ENCODE peak calls at places on chromosomes 16 and 17, in nine cellular contexts. One of them, this sample, is unnamed.

GRCh38 chr16:30358577-30358936 is 3.4 kb upstream of the CD2BP2 start:
- DNase-seq in astrocyte of the cerebellum: no peak
- DNase-seq in stomach: no peak
- DNase-seq in A549: no peak
- DNase-seq in progenitor cell of endocrine pancreas: no peak
- DNase-seq in EL: no peak
- DNase-seq in adipocyte: no peak
- DNase-seq in activated T-cell treated with anti-CD3 and anti-CD28 coated beads for 1 hour: no peak
- DNase-seq in stimulated activated CD8-positive, alpha-beta memory T cell treated with anti-CD3 and anti-CD28 coated beads, Interleukin-7, amount 100 ng/mL, for 24 hours: no peak
- DNase-seq in this sample: no peak

GRCh38 chr17:2054740-2055493 is at the start of gene HIC1:
- DNase-seq in astrocyte of the cerebellum: no peak
- DNase-seq in stomach: peak
- DNase-seq in A549: peak
- DNase-seq in progenitor cell of endocrine pancreas: peak
- DNase-seq in EL: peak
- DNase-seq in adipocyte: peak
- DNase-seq in activated T-cell treated with anti-CD3 and anti-CD28 coated beads for 1 hour: peak
- DNase-seq in stimulated activated CD8-positive, alpha-beta memory T cell treated with anti-CD3 and anti-CD28 coated beads, Interleukin-7, amount 100 ng/mL, for 24 hours: no peak
- DNase-seq in this sample: peak

GRCh38 chr17:66459811-66460270 is 157.4 kb downstream of the PRKCA start:
- DNase-seq in astrocyte of the cerebellum: peak
- DNase-seq in stomach: peak
- DNase-seq in A549: peak
- DNase-seq in progenitor cell of endocrine pancreas: no peak
- DNase-seq in EL: peak
- DNase-seq in adipocyte: peak
- DNase-seq in activated T-cell treated with anti-CD3 and anti-CD28 coated beads for 1 hour: no peak
- DNase-seq in stimulated activated CD8-positive, alpha-beta memory T cell treated with anti-CD3 and anti-CD28 coated beads, Interleukin-7, amount 100 ng/mL, for 24 hours: no peak
- DNase-seq in this sample: no peak

GRCh38 chr17:46809110-46809571 is 9.4 kb downstream of the WNT3 start:
- DNase-seq in astrocyte of the cerebellum: no peak
- DNase-seq in stomach: no peak
- DNase-seq in A549: no peak
- DNase-seq in progenitor cell of endocrine pancreas: no peak
- DNase-seq in EL: no peak
- DNase-seq in adipocyte: no peak
- DNase-seq in activated T-cell treated with anti-CD3 and anti-CD28 coated beads for 1 hour: no peak
- DNase-seq in stimulated activated CD8-positive, alpha-beta memory T cell treated with anti-CD3 and anti-CD28 coated beads, Interleukin-7, amount 100 ng/mL, for 24 hours: no peak
- DNase-seq in this sample: no peak

GRCh38 chr16:89345663-89346150 is 128.2 kb downstream of the ZNF778 start:
- DNase-seq in astrocyte of the cerebellum: no peak
- DNase-seq in stomach: peak
- DNase-seq in A549: peak
- DNase-seq in progenitor cell of endocrine pancreas: no peak
- DNase-seq in EL: no peak
- DNase-seq in adipocyte: no peak
- DNase-seq in activated T-cell treated with anti-CD3 and anti-CD28 coated beads for 1 hour: no peak
- DNase-seq in stimulated activated CD8-positive, alpha-beta memory T cell treated with anti-CD3 and anti-CD28 coated beads, Interleukin-7, amount 100 ng/mL, for 24 hours: no peak
- DNase-seq in this sample: no peak

GRCh38 chr17:58303981-58304734 is 23.4 kb upstream of the MPO start:
- DNase-seq in astrocyte of the cerebellum: no peak
- DNase-seq in stomach: peak
- DNase-seq in A549: peak
- DNase-seq in progenitor cell of endocrine pancreas: no peak
- DNase-seq in EL: peak
- DNase-seq in adipocyte: peak
- DNase-seq in activated T-cell treated with anti-CD3 and anti-CD28 coated beads for 1 hour: peak
- DNase-seq in stimulated activated CD8-positive, alpha-beta memory T cell treated with anti-CD3 and anti-CD28 coated beads, Interleukin-7, amount 100 ng/mL, for 24 hours: no peak
- DNase-seq in this sample: peak

GRCh38 chr16:82287948-82288347 is 117.9 kb upstream of the MPHOSPH6 start:
- DNase-seq in astrocyte of the cerebellum: no peak
- DNase-seq in stomach: no peak
- DNase-seq in A549: no peak
- DNase-seq in progenitor cell of endocrine pancreas: no peak
- DNase-seq in EL: no peak
- DNase-seq in adipocyte: no peak
- DNase-seq in activated T-cell treated with anti-CD3 and anti-CD28 coated beads for 1 hour: no peak
- DNase-seq in stimulated activated CD8-positive, alpha-beta memory T cell treated with anti-CD3 and anti-CD28 coated beads, Interleukin-7, amount 100 ng/mL, for 24 hours: no peak
- DNase-seq in this sample: no peak

GRCh38 chr17:44122825-44123355 is 551 bp downstream of the HDAC5 start:
- DNase-seq in astrocyte of the cerebellum: no peak
- DNase-seq in stomach: no peak
- DNase-seq in A549: no peak
- DNase-seq in progenitor cell of endocrine pancreas: no peak
- DNase-seq in EL: no peak
- DNase-seq in adipocyte: no peak
- DNase-seq in activated T-cell treated with anti-CD3 and anti-CD28 coated beads for 1 hour: peak
- DNase-seq in stimulated activated CD8-positive, alpha-beta memory T cell treated with anti-CD3 and anti-CD28 coated beads, Interleukin-7, amount 100 ng/mL, for 24 hours: no peak
- DNase-seq in this sample: no peak

GRCh38 chr16:27452569-27453475 is 50.8 kb downstream of the IL21R start:
- DNase-seq in astrocyte of the cerebellum: no peak
- DNase-seq in stomach: no peak
- DNase-seq in A549: no peak
- DNase-seq in progenitor cell of endocrine pancreas: no peak
- DNase-seq in EL: no peak
- DNase-seq in adipocyte: no peak
- DNase-seq in activated T-cell treated with anti-CD3 and anti-CD28 coated beads for 1 hour: no peak
- DNase-seq in stimulated activated CD8-positive, alpha-beta memory T cell treated with anti-CD3 and anti-CD28 coated beads, Interleukin-7, amount 100 ng/mL, for 24 hours: no peak
- DNase-seq in this sample: no peak

GRCh38 chr17:74516561-74516960 is 14.7 kb downstream of the CD300LB start:
- DNase-seq in astrocyte of the cerebellum: no peak
- DNase-seq in stomach: no peak
- DNase-seq in A549: no peak
- DNase-seq in progenitor cell of endocrine pancreas: no peak
- DNase-seq in EL: no peak
- DNase-seq in adipocyte: no peak
- DNase-seq in activated T-cell treated with anti-CD3 and anti-CD28 coated beads for 1 hour: no peak
- DNase-seq in stimulated activated CD8-positive, alpha-beta memory T cell treated with anti-CD3 and anti-CD28 coated beads, Interleukin-7, amount 100 ng/mL, for 24 hours: no peak
- DNase-seq in this sample: no peak

GRCh38 chr17:76071497-76072148 is 694 bp downstream of the SRP68 start:
- DNase-seq in astrocyte of the cerebellum: no peak
- DNase-seq in stomach: no peak
- DNase-seq in A549: no peak
- DNase-seq in progenitor cell of endocrine pancreas: no peak
- DNase-seq in EL: no peak
- DNase-seq in adipocyte: no peak
- DNase-seq in activated T-cell treated with anti-CD3 and anti-CD28 coated beads for 1 hour: no peak
- DNase-seq in stimulated activated CD8-positive, alpha-beta memory T cell treated with anti-CD3 and anti-CD28 coated beads, Interleukin-7, amount 100 ng/mL, for 24 hours: no peak
- DNase-seq in this sample: no peak

GRCh38 chr16:73176577-73177013 is 128.7 kb upstream of the ZFHX3 start:
- DNase-seq in astrocyte of the cerebellum: peak
- DNase-seq in stomach: no peak
- DNase-seq in A549: peak
- DNase-seq in progenitor cell of endocrine pancreas: no peak
- DNase-seq in EL: peak
- DNase-seq in adipocyte: peak
- DNase-seq in activated T-cell treated with anti-CD3 and anti-CD28 coated beads for 1 hour: no peak
- DNase-seq in stimulated activated CD8-positive, alpha-beta memory T cell treated with anti-CD3 and anti-CD28 coated beads, Interleukin-7, amount 100 ng/mL, for 24 hours: no peak
- DNase-seq in this sample: no peak

GRCh38 chr17:19705771-19706770 is 10.3 kb downstream of the SLC47A2 start:
- DNase-seq in astrocyte of the cerebellum: no peak
- DNase-seq in stomach: no peak
- DNase-seq in A549: no peak
- DNase-seq in progenitor cell of endocrine pancreas: no peak
- DNase-seq in EL: no peak
- DNase-seq in adipocyte: no peak
- DNase-seq in activated T-cell treated with anti-CD3 and anti-CD28 coated beads for 1 hour: no peak
- DNase-seq in stimulated activated CD8-positive, alpha-beta memory T cell treated with anti-CD3 and anti-CD28 coated beads, Interleukin-7, amount 100 ng/mL, for 24 hours: no peak
- DNase-seq in this sample: no peak

GRCh38 chr16:84141143-84141670 is 3.8 kb downstream of the HSDL1 start:
- DNase-seq in astrocyte of the cerebellum: no peak
- DNase-seq in stomach: no peak
- DNase-seq in A549: peak
- DNase-seq in progenitor cell of endocrine pancreas: no peak
- DNase-seq in EL: no peak
- DNase-seq in adipocyte: no peak
- DNase-seq in activated T-cell treated with anti-CD3 and anti-CD28 coated beads for 1 hour: no peak
- DNase-seq in stimulated activated CD8-positive, alpha-beta memory T cell treated with anti-CD3 and anti-CD28 coated beads, Interleukin-7, amount 100 ng/mL, for 24 hours: no peak
- DNase-seq in this sample: no peak

GRCh38 chr17:80416260-80416939 is 1.4 kb downstream of the ENDOV start:
- DNase-seq in astrocyte of the cerebellum: no peak
- DNase-seq in stomach: no peak
- DNase-seq in A549: no peak
- DNase-seq in progenitor cell of endocrine pancreas: no peak
- DNase-seq in EL: no peak
- DNase-seq in adipocyte: no peak
- DNase-seq in activated T-cell treated with anti-CD3 and anti-CD28 coated beads for 1 hour: no peak
- DNase-seq in stimulated activated CD8-positive, alpha-beta memory T cell treated with anti-CD3 and anti-CD28 coated beads, Interleukin-7, amount 100 ng/mL, for 24 hours: no peak
- DNase-seq in this sample: no peak

This sample was measured in endothelial cell.